ENCODE peak calls at places on chromosomes 3 and 15, in four cellular contexts. N is H9, U is mucosa of descending colon, J is mesothelial cell of epicardium. T is an unnamed sample.

GRCh38 chr15:48925714-48926223 is 38.0 kb downstream of the SHC4 start:
- DNase-seq in U (no peak), N (no peak), J (no peak), T (no peak)

GRCh38 chr15:59303641-59304433 is 68.8 kb downstream of the MYO1E start:
- DNase-seq in N (no peak), J (no peak), U (no peak), T (no peak)

GRCh38 chr3:14210843-14211594 is 32.4 kb downstream of the LSM3 start:
- DNase-seq in J (no peak), N (no peak), U (no peak), T (no peak)

GRCh38 chr15:43465105-43465504 is 27.9 kb downstream of the TP53BP1 start:
- DNase-seq in U (no peak), N (no peak), J (no peak), T (no peak)

GRCh38 chr15:84725001-84725491 is 9.1 kb upstream of the SEC11A start:
- DNase-seq in N (no peak), U (no peak), J (no peak), T (no peak)

GRCh38 chr15:25762015-25762662 is 101.0 kb downstream of the ATP10A start:
- DNase-seq in N (no peak), U (no peak), J (no peak), T (no peak)

GRCh38 chr15:90838066-90838465 is 30.3 kb upstream of the FURIN start:
- DNase-seq in N (no peak), U (peak), J (no peak), T (no peak)

GRCh38 chr15:52567886-52568568 is 803 bp downstream of the ARPP19 start:
- DNase-seq in U (peak), N (no peak), J (no peak), T (peak)

GRCh38 chr15:77083381-77084160 is 12.7 kb upstream of the TSPAN3 start:
- DNase-seq in N (peak), U (peak), J (no peak), T (peak)

GRCh38 chr3:136105044-136105443 is 91.1 kb downstream of the MSL2 start:
- DNase-seq in J (no peak), N (no peak), U (no peak), T (no peak)

GRCh38 chr3:131432441-131432840 is 50.9 kb downstream of the NUDT16 start:
- DNase-seq in U (no peak), J (no peak), N (no peak), T (no peak)

GRCh38 chr3:58009026-58009748 is 965 bp downstream of the FLNB start:
- DNase-seq in N (peak), J (no peak), U (peak), T (peak)

GRCh38 chr3:117495620-117496019 is 786.0 kb downstream of the TUSC7 start:
- DNase-seq in N (no peak), J (no peak), U (no peak), T (no peak)

GRCh38 chr3:70890085-70890484 is 577.6 kb upstream of the MDFIC2 start:
- DNase-seq in J (no peak), N (no peak), U (no peak), T (no peak)

GRCh38 chr15:87349181-87349580 is 907.4 kb downstream of the NTRK3 start:
- DNase-seq in U (no peak), J (no peak), N (no peak), T (no peak)

GRCh38 chr15:58534556-58534955 is 102.8 kb downstream of the LIPC start:
- DNase-seq in U (no peak), N (no peak), J (no peak), T (no peak)

GRCh38 chr3:130841357-130841756 is 52.5 kb upstream of the ATP2C1 start:
- DNase-seq in U (no peak), J (no peak), N (no peak), T (no peak)

GRCh38 chr15:100878601-100879000 is 1.0 kb upstream of the ALDH1A3 start:
- DNase-seq in U (no peak), N (peak), J (no peak), T (no peak)

GRCh38 chr15:91911878-91912277 is 58.4 kb downstream of the SLCO3A1 start:
- DNase-seq in U (no peak), N (no peak), J (no peak), T (no peak)

GRCh38 chr3:102165367-102165766 is 269.4 kb upstream of the ZPLD1 start:
- DNase-seq in N (no peak), J (no peak), U (no peak), T (no peak)

GRCh38 chr3:86225461-86225860 is 765.5 kb downstream of the VGLL3 start:
- DNase-seq in J (no peak), N (no peak), U (no peak), T (no peak)

GRCh38 chr3:5187920-5188418 is 462 bp downstream of the EDEM1 start:
- DNase-seq in J (no peak), N (peak), U (peak), T (peak)

GRCh38 chr15:80942746-80943565 is 46.7 kb downstream of the MESD start:
- DNase-seq in U (no peak), N (no peak), J (no peak), T (no peak)

GRCh38 chr15:31035610-31036009 is 44.2 kb upstream of the MTMR10 start:
- DNase-seq in J (no peak), U (no peak), N (no peak), T (no peak)

GRCh38 chr15:64813075-64813474 is 12.4 kb downstream of the PIF1 start:
- DNase-seq in J (no peak), U (no peak), N (peak), T (no peak)

GRCh38 chr3:147141516-147141915 is 264.8 kb downstream of the ZIC4 start:
- DNase-seq in N (no peak), U (no peak), J (no peak), T (no peak)

GRCh38 chr3:89002166-89002565 is 105.3 kb upstream of the EPHA3 start:
- DNase-seq in U (no peak), J (no peak), N (no peak), T (no peak)

GRCh38 chr3:61141697-61142096 is 109.6 kb downstream of the FHIT start:
- DNase-seq in U (no peak), N (peak), J (no peak), T (no peak)

GRCh38 chr15:77376770-77377169 is 43.1 kb downstream of the PEAK1 start:
- DNase-seq in J (no peak), U (no peak), N (no peak), T (no peak)

GRCh38 chr15:45921376-45921775 is 286.5 kb downstream of the SQOR start:
- DNase-seq in U (no peak), J (no peak), N (no peak), T (no peak)

GRCh38 chr15:64032327-64032726 is 14.0 kb downstream of the DAPK2 start:
- DNase-seq in J (no peak), U (no peak), N (no peak), T (no peak)

GRCh38 chr15:76235186-76235826 is 76.0 kb downstream of the ETFA start:
- DNase-seq in U (no peak), J (no peak), N (no peak), T (no peak)

GRCh38 chr3:187994221-187995085 is 159.5 kb upstream of the LPP start:
- DNase-seq in U (no peak), J (no peak), N (no peak), T (no peak)

DNA sequence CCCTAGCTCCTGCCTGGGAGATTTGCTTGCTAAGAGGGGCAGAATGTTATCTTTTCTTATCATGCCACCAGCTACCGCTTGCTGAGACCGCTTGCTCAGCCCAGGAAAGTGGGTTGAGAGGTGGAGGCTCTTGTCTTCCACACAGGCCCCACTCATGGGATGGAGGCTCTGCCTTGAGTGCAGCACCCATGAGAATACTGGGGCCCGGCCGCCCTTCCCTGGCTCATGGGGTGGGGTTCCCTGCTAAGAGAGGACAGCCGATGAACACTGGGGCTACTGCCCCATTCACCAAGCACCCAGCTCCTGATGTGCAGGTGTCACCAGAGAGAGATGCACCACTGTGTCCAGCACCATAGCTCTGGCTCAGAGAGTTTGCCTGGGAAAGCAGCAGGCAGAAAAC is 55.2 kb downstream of the HMCES start:
- DNase-seq in J (no peak), U (no peak), N (no peak), T (no peak)
- TF ChIP-seq CTCF in J (no peak), U (no peak), N (no peak), T (no peak)

DNA sequence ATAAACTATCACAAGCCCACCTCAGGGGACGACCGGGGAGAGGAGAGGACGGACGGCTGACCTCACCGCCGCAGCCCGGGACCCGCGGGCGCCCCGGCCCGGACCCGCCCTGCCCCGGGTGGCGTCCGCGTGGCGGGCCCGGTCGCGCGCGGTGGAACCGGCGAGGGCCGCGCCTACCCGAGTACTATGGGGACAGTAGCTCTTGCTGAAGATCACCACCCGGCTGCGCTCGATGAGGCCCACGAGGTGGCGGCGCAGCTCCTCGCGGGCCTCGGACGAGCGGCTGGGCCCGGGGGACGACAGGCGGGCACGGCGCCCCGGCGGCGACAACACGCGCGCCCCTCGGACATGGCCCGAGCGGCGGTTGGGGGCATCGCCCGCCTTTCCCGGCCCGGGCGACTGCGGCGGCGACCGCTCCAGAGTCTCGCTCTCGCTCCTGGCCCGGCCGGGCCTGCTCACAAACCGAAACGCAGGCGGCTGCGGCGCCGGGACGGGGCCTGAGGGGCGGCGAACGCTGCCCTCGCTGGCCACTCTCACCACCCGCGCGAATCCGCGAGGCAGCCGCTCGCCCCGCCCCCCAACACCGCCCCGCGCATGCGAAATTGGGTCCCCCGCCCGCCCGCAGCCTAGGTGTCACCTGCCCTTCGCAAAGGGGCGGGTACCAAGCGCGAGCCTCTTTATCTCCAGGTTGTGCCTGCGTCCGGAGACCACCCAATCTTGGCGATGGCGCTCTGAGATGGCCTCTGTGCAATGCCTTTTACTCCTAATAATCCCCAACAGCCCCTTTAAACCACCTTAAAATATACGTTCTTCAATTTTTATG is at the start of gene TXNRD3:
- DNase-seq in U (peak), N (peak), J (peak), T (peak)
- TF ChIP-seq CTCF in U (no peak), N (peak), J (no peak), T (peak)

DNA sequence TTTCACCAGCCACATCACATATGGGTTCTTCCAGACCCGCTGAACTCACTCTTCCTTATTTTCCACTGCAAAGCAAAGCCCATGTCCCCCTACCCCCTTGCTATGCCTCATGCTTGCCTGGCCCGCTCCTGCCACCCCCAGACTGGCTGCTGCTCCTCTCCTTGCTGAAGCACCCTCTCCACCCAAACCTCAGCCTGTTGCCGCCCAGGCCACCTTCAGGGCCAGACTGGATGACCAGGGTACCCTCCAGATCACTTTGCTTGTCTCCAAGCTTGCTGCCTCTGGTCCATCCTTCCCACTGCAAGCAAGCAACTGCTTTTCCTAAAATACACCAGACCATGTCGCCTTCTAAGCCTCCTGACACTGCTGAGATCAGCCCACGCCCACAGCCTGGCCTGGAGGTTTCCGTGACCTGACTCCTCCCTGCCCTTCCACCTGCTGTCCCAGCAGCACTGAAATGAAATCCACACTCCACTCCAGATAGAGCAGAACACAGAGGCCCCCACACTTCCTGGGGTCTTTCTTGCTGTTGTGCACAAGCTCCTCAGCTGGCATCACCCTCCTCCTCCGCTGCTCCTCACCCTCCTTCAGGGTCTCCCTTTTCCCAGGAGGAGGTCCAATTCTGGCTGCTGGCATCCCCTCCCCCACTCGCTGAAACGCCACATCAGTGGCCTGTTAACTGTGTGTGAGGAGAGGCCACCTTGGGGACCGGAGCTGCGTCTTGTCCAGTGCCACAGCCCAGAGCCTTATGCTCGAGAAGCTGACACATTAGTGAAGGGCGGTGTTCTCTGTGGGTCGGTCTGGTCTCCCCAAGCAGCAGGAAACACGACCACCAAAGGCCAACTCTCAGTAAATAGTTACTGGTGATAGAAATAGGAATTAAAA is 99.1 kb downstream of the ADCY5 start:
- DNase-seq in U (no peak), J (no peak), N (no peak), T (no peak)
- TF ChIP-seq CTCF in U (no peak), J (no peak), N (no peak), T (no peak)

DNA sequence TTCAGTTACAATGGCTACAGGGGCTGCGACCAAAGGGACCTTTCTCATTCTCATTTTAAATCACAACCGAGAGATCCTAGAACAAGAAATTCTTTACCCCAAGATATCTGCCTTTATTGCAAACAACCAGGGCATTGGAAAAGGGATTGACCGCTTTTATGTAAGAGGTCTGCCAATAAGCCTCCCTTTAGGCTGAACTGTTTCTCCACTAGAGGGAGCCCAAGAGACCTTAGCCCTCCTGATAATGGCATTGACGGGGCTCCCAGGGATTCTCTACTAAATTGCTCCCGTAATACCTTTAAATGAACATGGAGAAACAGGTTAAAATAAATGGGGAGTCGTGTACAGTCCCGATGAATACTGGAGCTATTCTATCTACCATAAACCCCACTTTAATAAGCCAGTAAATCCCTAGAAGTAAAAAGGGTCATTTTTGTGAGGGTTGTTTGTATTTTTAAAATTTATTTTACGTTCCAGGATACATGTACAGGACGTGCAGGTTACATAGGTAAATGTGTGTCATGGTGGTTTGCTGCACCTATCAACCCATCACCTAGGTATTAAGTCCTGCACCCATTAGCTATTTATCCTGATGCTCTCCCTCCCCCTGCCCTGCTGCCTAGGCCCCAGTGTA is 7.5 kb upstream of the IGSF10 start:
- DNase-seq in U (no peak), J (no peak), N (peak), T (peak)
- TF ChIP-seq CTCF in U (peak), J (peak), N (peak), T (peak)

GRCh38 chr3:47882338-47882737 is 79.4 kb downstream of the DHX30 start:
- DNase-seq in N (no peak), U (no peak), J (no peak), T (no peak)
- TF ChIP-seq CTCF in N (no peak), U (no peak), J (peak), T (peak)

GRCh38 chr3:96813820-96814580 is 394 bp upstream of the EPHA6 start:
- DNase-seq in N (peak), U (peak), J (no peak), T (peak)
- TF ChIP-seq CTCF in N (peak), U (no peak), J (peak), T (peak)

GRCh38 chr3:11211531-11212300 is 57.4 kb downstream of the HRH1 start:
- DNase-seq in U (no peak), J (no peak), N (no peak), T (no peak)
- TF ChIP-seq CTCF in U (no peak), J (no peak), N (peak), T (no peak)

GRCh38 chr3:184584001-184584891 is 22.7 kb downstream of the EPHB3 start:
- DNase-seq in J (no peak), N (peak), U (peak), T (no peak)
- TF ChIP-seq CTCF in J (no peak), N (peak), U (no peak), T (peak)